ENCODE peak calls at places on chromosomes 11 and 22, in seven cellular contexts. E is IMR-90, A is GM12878, J is DND-41, M is H9, Y is SK-N-SH, T is fibroblast of lung. Q is an unnamed sample.

GRCh38 chr22:44129614-44129976 is 51.1 kb upstream of the PARVG start:
- DNase-seq in T (peak; percentile 29), Y (peak; percentile 44), J (no peak), E (peak; percentile 56), A (no peak), M (no peak), Q (no peak)

GRCh38 chr22:48871176-48871840 is 956.4 kb downstream of the BRD1 start:
- DNase-seq in M (no peak), T (no peak), E (no peak), Y (no peak), J (no peak), A (no peak), Q (no peak)

GRCh38 chr11:72614381-72614780 is 59.8 kb downstream of the PDE2A start:
- DNase-seq in A (no peak), E (no peak), J (no peak), Y (no peak), T (no peak), M (no peak), Q (no peak)

GRCh38 chr22:29204617-29205183 is 996 bp upstream of the EMID1 start:
- DNase-seq in E (no peak), A (no peak), J (peak; percentile 31), M (no peak), T (no peak), Y (peak; percentile 31), Q (no peak)

GRCh38 chr11:107017433-107018227 is 646 bp downstream of the GUCY1A2 start:
- DNase-seq in T (peak; percentile 44), E (no peak), J (no peak), Y (peak; percentile 80), M (peak; percentile 79), A (no peak), Q (peak; percentile 86)

GRCh38 chr11:121595717-121596156 is 143.0 kb upstream of the SORL1-AS1 start:
- DNase-seq in Y (no peak), T (peak; percentile 100), A (no peak), M (no peak), J (no peak), E (peak; percentile 100), Q (no peak)

GRCh38 chr11:10990160-10990559 is 132.3 kb upstream of the ZBED5 start:
- DNase-seq in A (no peak), Y (no peak), T (no peak), E (no peak), M (no peak), J (no peak), Q (no peak)

GRCh38 chr11:112157274-112157766 is 6.6 kb downstream of the IL18 start:
- DNase-seq in Y (no peak), A (no peak), E (peak; percentile 100), T (peak; percentile 98), J (no peak), M (no peak), Q (no peak)

GRCh38 chr11:3989891-3990290 is 104.7 kb upstream of the RRM1 start:
- DNase-seq in Y (no peak), J (peak; percentile 33), E (no peak), M (no peak), A (peak; percentile 32), T (no peak), Q (no peak)

GRCh38 chr11:17639091-17639490 is 80.3 kb upstream of the MYOD1 start:
- DNase-seq in M (no peak), A (no peak), E (no peak), Y (peak; percentile 4), T (no peak), J (no peak), Q (no peak)

GRCh38 chr22:43113516-43114251 is 3.1 kb downstream of the BIK start:
- DNase-seq in J (no peak), M (no peak), A (no peak), T (no peak), Y (no peak), E (no peak), Q (no peak)

GRCh38 chr11:114301088-114301487 is 4.9 kb downstream of the NNMT start:
- DNase-seq in M (no peak), T (no peak), J (no peak), E (no peak), A (no peak), Y (no peak), Q (no peak)

DNA sequence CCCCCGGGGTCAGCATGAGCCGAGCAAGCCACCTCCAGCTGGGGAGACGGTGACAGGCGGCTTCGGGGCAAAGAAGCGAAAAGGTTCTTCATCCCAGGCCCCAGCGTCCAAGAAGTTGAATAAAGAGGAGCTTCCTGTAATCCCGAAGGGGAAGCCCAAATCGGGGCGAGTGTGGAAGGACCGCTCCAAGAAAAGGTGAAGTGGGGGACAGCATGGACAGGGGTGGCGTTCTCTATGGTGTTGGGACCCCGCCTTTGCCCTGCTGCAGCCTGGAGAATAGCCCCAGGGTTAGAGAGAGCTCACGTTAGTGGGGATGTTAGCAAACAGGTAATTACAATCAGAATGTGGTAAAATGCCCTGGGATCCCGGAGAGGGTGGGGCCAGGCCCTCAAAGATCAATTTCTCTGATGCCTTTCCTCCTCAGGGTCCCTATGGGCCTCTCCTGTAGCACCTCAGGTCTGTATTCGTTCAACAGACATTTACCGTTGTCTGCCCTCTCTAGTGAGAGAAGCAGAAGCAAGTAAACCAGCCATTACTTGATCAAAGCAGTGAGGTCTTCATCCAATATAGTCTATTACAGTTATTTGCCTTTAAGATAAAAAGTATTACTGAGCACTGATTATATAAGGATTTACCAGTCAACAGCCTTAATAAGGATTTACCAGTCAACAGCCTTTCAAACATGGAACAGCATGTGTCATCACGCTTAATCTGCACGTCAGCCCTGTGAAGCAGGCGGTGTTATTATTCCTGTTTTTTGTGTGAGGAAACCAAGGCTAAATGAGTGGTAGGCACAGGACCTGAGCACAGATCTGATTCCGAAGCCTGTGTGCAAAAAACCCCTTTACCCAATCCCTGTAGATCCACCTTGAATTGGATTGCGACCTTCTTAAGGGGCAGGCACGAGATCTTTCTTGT is 1.0 kb downstream of the CCDC86 start:
- DNase-seq in T (no peak), M (no peak), J (no peak), A (no peak), Y (no peak), E (no peak), Q (no peak)
- H4K20me1 ChIP-seq in T (no peaks in the 10 kb centered on the region), M (no peaks in the 10 kb centered on the region), J (peaks cover 27% of the 10 kb centered on the region), A (no peaks in the 10 kb centered on the region), Y (no peaks in the 10 kb centered on the region), E (peaks cover 12% of the 10 kb centered on the region), Q (no peaks in the 10 kb centered on the region)

GRCh38 chr11:70322653-70323052 is 52.2 kb downstream of the PPFIA1 start:
- DNase-seq in Y (no peak), A (no peak), J (no peak), T (no peak), E (no peak), M (no peak), Q (peak; percentile 55)

GRCh38 chr11:70317576-70318305 is 47.3 kb downstream of the PPFIA1 start:
- DNase-seq in M (no peak), J (no peak), T (no peak), Y (no peak), E (no peak), A (no peak), Q (no peak)

GRCh38 chr11:70323811-70324210 is 53.3 kb downstream of the PPFIA1 start:
- DNase-seq in T (peak; percentile 45), J (no peak), Y (no peak), A (no peak), E (peak; percentile 44), M (no peak), Q (no peak)

GRCh38 chr11:70315726-70316125 is 45.2 kb downstream of the PPFIA1 start:
- DNase-seq in E (no peak), A (no peak), Y (no peak), T (no peak), M (no peak), J (no peak), Q (no peak)

DNA sequence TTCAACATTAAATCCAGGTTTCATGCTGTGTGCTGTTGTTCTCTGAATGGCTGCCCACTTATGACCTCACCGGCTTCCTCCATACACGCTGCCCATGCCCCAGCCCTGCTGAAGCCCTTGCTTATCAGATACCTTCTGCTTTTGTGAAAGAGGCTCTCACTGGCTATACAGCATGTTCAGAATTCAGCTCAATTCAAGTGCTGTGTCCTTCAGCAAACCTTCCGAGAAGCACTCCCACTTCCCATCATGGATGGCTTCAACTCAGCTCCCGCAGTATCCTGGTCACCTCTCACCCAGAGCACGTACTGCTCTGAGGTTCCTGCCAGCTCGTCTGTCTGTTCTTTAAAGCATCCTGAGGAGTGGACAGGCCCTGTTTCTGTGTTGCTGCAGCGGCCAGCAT is 49.2 kb downstream of the PPFIA1 start:
- DNase-seq in J (no peak), M (no peak), T (no peak), A (no peak), Y (no peak), E (no peak), Q (peak; percentile 37)
- TF ChIP-seq CTCF in J (no peak), M (no peak), T (no peak), A (no peak), Y (no peak), E (no peak), Q (no peak)

GRCh38 chr22:20037419-20037818 is 16.5 kb downstream of the TANGO2 start:
- DNase-seq in Y (no peak), A (no peak), T (no peak), J (no peak), M (no peak), E (no peak), Q (no peak)
- H4K20me1 ChIP-seq in Y (no peaks in the 10 kb centered on the region), A (no peaks in the 10 kb centered on the region), T (no peaks in the 10 kb centered on the region), J (peaks cover 36% of the 10 kb centered on the region), M (no peaks in the 10 kb centered on the region), E (peaks cover 33% of the 10 kb centered on the region), Q (no peaks in the 10 kb centered on the region)

GRCh38 chr22:35432226-35432905 is 32.4 kb downstream of the MCM5 start:
- DNase-seq in Y (no peak), A (no peak), T (no peak), J (no peak), M (no peak), E (no peak), Q (no peak)

GRCh38 chr22:35434061-35434750 is 34.3 kb downstream of the MCM5 start:
- DNase-seq in Y (no peak), A (no peak), J (no peak), T (no peak), E (no peak), M (no peak), Q (no peak)

GRCh38 chr22:35426801-35427140 is 26.8 kb downstream of the MCM5 start:
- DNase-seq in T (no peak), Y (no peak), M (no peak), J (no peak), A (no peak), E (no peak), Q (no peak)

GRCh38 chr22:35431483-35432205 is 31.7 kb downstream of the MCM5 start:
- DNase-seq in A (no peak), J (no peak), T (no peak), M (no peak), E (no peak), Y (no peak), Q (no peak)

GRCh38 chr22:35430897-35431322 is 31.0 kb downstream of the MCM5 start:
- DNase-seq in J (peak; percentile 59), Y (peak; percentile 95), A (no peak), M (peak; percentile 85), T (peak; percentile 82), E (peak; percentile 96), Q (peak; percentile 84)
- TF ChIP-seq CTCF in J (peak; percentile 66), Y (peak; percentile 98), A (peak; percentile 60), M (peak; percentile 98), T (peak; percentile 97), E (peak; percentile 99), Q (peak; percentile 99)

GRCh38 chr11:64136767-64137166 is 29.1 kb downstream of the MACROD1 start:
- DNase-seq in M (no peak), Y (no peak), A (no peak), T (no peak), J (no peak), E (no peak), Q (no peak)
- H4K20me1 ChIP-seq in M (no peaks in the 10 kb centered on the region), Y (no peaks in the 10 kb centered on the region), A (no peaks in the 10 kb centered on the region), T (no peaks in the 10 kb centered on the region), J (peaks cover 40% of the 10 kb centered on the region), E (no peaks in the 10 kb centered on the region), Q (peaks cover 42% of the 10 kb centered on the region)

Q was measured in neural progenitor cell.